ENCODE peak calls at places on chromosomes 13 and 19, in ten cellular contexts. O is body of pancreas, A is transverse colon, Y is esophagus squamous epithelium, R is left ventricle myocardium inferior, N is ascending aorta, K is fibroblast of mammary gland, J is B cell, H is GM23338, Z is nephron progenitor cell. I is an unnamed sample.

GRCh38 chr13:92677571-92677970 is 549.0 kb upstream of the GPC6 start:
- DNase-seq in H (peak; percentile 16), Y (no peak), A (no peak), N (no peak), O (no peak), J (no peak), R (no peak), K (no peak), Z (peak; percentile 6), I (no peak)

GRCh38 chr13:35881360-35881759 is 249.8 kb downstream of the DCLK1 start:
- DNase-seq in J (no peak), N (no peak), A (no peak), O (no peak), Y (no peak), K (no peak), Z (no peak), R (no peak), H (no peak), I (no peak)

GRCh38 chr13:43339843-43340550 is 316.6 kb downstream of the DNAJC15 start:
- DNase-seq in R (no peak), K (peak; percentile 35), Z (no peak), Y (no peak), H (no peak), J (no peak), O (no peak), A (no peak), N (no peak), I (no peak)

GRCh38 chr19:53853707-53854106 is 14.0 kb upstream of the MYADM start:
- DNase-seq in N (no peak), O (no peak), Y (no peak), H (no peak), J (no peak), Z (no peak), K (no peak), R (no peak), A (no peak), I (no peak)

GRCh38 chr13:64688893-64689677 is 2541.1 kb downstream of the PCDH9 start:
- DNase-seq in H (no peak), A (no peak), K (no peak), O (no peak), J (no peak), R (no peak), Y (no peak), N (no peak), Z (no peak), I (no peak)

GRCh38 chr13:112969692-112970338 is 801 bp downstream of the MCF2L start:
- DNase-seq in J (no peak), N (no peak), H (no peak), K (no peak), O (no peak), Y (no peak), A (peak; percentile 4), R (no peak), Z (no peak), I (no peak)

GRCh38 chr19:33294058-33294798 is 8.1 kb downstream of the CEBPA start:
- DNase-seq in N (no peak), J (no peak), R (peak; percentile 1), O (no peak), Y (no peak), K (no peak), Z (no peak), A (no peak), H (no peak), I (no peak)

GRCh38 chr19:12137541-12137940 is 2.6 kb downstream of the ZNF20 start:
- DNase-seq in K (peak; percentile 16), O (no peak), Y (no peak), H (peak; percentile 73), J (peak; percentile 63), A (no peak), N (no peak), R (no peak), Z (no peak), I (no peak)

GRCh38 chr13:58680115-58680514 is 1048.6 kb downstream of the PCDH17 start:
- DNase-seq in H (peak; percentile 57), K (no peak), R (no peak), O (no peak), J (no peak), A (no peak), Y (no peak), N (no peak), Z (no peak), I (no peak)

GRCh38 chr19:4144666-4145261 is 8.7 kb upstream of the CREB3L3 start:
- DNase-seq in Y (no peak), A (peak; percentile 71), Z (no peak), N (no peak), J (no peak), R (no peak), H (no peak), O (no peak), K (peak; percentile 63), I (no peak)

GRCh38 chr13:59337070-59337469 is 826.7 kb downstream of the DIAPH3 start:
- DNase-seq in H (no peak), R (no peak), J (no peak), K (no peak), Y (no peak), Z (no peak), O (no peak), A (no peak), N (no peak), I (no peak)

GRCh38 chr13:24500977-24501376 is 11.6 kb downstream of the PARP4 start:
- DNase-seq in O (no peak), A (no peak), H (no peak), Y (no peak), R (no peak), Z (no peak), J (no peak), N (no peak), K (peak; percentile 68), I (no peak)

DNA sequence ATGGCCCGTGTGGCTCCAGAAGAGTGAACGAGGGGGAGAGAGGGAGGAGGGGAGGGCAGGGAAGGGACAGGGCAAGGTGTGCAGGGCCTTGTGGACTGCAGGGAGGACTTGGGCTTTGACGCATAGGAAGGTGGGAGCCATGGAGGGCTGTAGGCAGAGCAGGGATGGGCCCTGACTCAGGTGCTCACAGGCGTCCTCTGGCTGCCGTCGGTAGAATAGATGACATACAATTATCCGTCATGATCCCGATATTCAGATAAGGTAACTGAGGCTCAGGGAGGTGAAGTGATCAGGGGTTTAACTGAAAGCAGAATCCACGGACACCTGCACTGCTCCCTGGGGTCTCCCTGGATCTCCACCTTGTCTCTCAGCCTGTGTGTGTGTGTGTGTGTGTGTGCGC is 3.4 kb downstream of the C3 start:
- DNase-seq in N (no peak), Y (no peak), A (no peak), O (no peak), Z (no peak), H (no peak), J (no peak), K (no peak), R (no peak), I (no peak)
- TF ChIP-seq CTCF in N (no peak), Y (no peak), A (no peak), O (no peak), Z (no peak), H (peak; percentile 57), J (no peak), K (peak; percentile 7), R (no peak), I (no peak)

GRCh38 chr13:29566206-29566605 is 29.3 kb downstream of the SLC7A1 start:
- DNase-seq in R (no peak), K (no peak), Z (no peak), J (no peak), O (no peak), A (no peak), N (no peak), H (no peak), Y (no peak), I (no peak)

GRCh38 chr13:29566864-29567263 is 28.6 kb downstream of the SLC7A1 start:
- DNase-seq in Z (no peak), N (no peak), A (no peak), K (no peak), Y (no peak), R (no peak), O (no peak), J (no peak), H (no peak), I (no peak)

GRCh38 chr13:29563941-29564340 is 31.5 kb downstream of the SLC7A1 start:
- DNase-seq in Z (no peak), A (no peak), H (no peak), J (no peak), K (no peak), Y (no peak), O (no peak), R (no peak), N (no peak), I (no peak)

GRCh38 chr13:29562762-29563161 is 32.7 kb downstream of the SLC7A1 start:
- DNase-seq in O (no peak), H (no peak), R (no peak), Z (no peak), K (no peak), J (no peak), A (no peak), N (no peak), Y (no peak), I (no peak)

GRCh38 chr13:29564828-29565227 is 30.7 kb downstream of the SLC7A1 start:
- DNase-seq in J (no peak), O (no peak), H (no peak), K (no peak), Y (no peak), N (no peak), Z (no peak), A (no peak), R (no peak), I (no peak)
- TF ChIP-seq CTCF in J (no peak), O (no peak), H (no peak), K (peak; percentile 19), Y (no peak), N (no peak), Z (no peak), A (no peak), R (no peak), I (no peak)

GRCh38 chr19:18730885-18731513 is 47.5 kb downstream of the CRTC1 start:
- DNase-seq in Y (no peak), A (no peak), Z (no peak), H (no peak), J (no peak), K (no peak), N (no peak), O (no peak), R (no peak), I (no peak)
- TF ChIP-seq CTCF in Y (no peak), A (no peak), Z (no peak), H (no peak), J (no peak), K (no peak), N (no peak), O (no peak), R (no peak), I (no peak)

DNA sequence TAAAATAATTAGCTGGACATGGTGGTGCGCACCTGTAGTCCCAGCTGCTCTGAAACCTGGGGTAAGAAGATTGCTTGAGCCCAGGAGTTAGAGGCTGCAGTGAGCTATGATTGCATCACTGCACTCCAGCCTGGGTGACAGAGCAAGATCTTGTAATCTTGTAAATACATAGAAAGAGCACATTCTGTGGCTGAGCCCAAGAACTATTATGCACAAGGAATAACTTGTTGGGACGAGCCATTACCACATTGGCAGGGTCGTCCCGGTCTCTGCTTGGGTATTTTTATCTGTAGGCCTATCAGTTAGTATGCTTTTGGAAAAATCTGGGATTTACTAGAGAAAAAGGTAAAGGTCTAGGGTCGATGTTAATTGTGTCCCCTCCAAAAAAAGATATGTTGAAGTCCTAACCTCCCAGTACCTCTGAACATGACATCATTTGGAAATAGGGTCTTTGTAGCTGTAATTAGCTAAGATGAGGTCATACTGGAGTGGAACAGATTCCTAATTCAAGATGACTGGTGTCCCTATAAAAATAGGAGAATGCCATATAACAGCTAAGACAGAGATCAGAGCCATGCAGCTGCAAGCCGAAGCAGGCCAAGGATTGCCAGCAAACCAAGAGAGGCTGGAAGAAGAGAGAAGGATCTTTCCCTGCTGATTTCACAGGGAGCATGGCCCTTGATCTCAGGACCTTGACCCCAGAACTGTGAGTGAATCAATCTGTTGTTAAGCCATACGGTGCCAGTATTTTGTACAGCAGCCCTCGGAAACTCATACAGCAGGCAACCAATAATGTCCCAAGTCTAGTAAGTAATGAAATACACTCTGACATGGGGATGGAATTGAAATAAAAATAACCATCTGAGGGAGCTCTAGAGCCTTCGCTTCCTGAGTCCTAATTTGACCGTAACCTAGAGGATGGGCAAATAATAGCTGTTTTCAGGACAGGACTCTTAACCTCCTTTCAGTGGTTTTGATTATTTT is 77.0 kb downstream of the TM9SF2 start:
- DNase-seq in N (no peak), J (no peak), A (no peak), R (no peak), O (no peak), K (peak; percentile 28), Z (no peak), H (peak; percentile 52), Y (no peak), I (no peak)
- TF ChIP-seq CTCF in N (no peak), J (no peak), A (no peak), R (peak; percentile 40), O (peak; percentile 16), K (peak; percentile 36), Z (no peak), H (peak; percentile 55), Y (no peak), I (no peak)